ENCODE peak calls at places on chromosome 22, in seven cellular contexts. I, M, U, S, K, L and D are unnamed samples.

GRCh38 chr22:44098966-44099530 is 74.9 kb downstream of the PARVB start:
- DNase-seq in I (no peak), M (no peak), U (no peak), S (no peak), K (no peak), L (no peak), D (no peak)

GRCh38 chr22:47783433-47784366 is 1021.2 kb downstream of the TBC1D22A start:
- DNase-seq in I (no peak), M (no peak), U (no peak), S (peak), K (no peak), L (no peak), D (no peak)

GRCh38 chr22:36467946-36468345 is 13.5 kb downstream of the TXN2 start:
- DNase-seq in I (peak), M (no peak), U (peak), S (no peak), K (peak), L (no peak), D (no peak)

GRCh38 chr22:19875061-19875530 is 20.4 kb upstream of the GNB1L start:
- DNase-seq in I (no peak), M (no peak), U (no peak), S (peak), K (no peak), L (peak), D (peak)

GRCh38 chr22:17746916-17747315 is 27.4 kb downstream of the BID start:
- DNase-seq in I (no peak), M (no peak), U (no peak), S (no peak), K (no peak), L (no peak), D (no peak)

GRCh38 chr22:25492950-25493790 is 71.3 kb upstream of the GRK3 start:
- DNase-seq in I (no peak), M (peak), U (no peak), S (no peak), K (no peak), L (peak), D (peak)

GRCh38 chr22:23820748-23821211 is 18.0 kb downstream of the DERL3 start:
- DNase-seq in I (no peak), M (no peak), U (no peak), S (no peak), K (no peak), L (no peak), D (no peak)

GRCh38 chr22:49326558-49326957 is 501.1 kb downstream of the BRD1 start:
- DNase-seq in I (no peak), M (no peak), U (peak), S (no peak), K (no peak), L (no peak), D (no peak)

GRCh38 chr22:48660795-48661740 is 1166.6 kb downstream of the BRD1 start:
- DNase-seq in I (no peak), M (no peak), U (no peak), S (no peak), K (no peak), L (no peak), D (no peak)

GRCh38 chr22:47686594-47687363 is 924.3 kb downstream of the TBC1D22A start:
- DNase-seq in I (no peak), M (no peak), U (no peak), S (no peak), K (no peak), L (no peak), D (no peak)

GRCh38 chr22:46649176-46650077 is 29.2 kb downstream of the GRAMD4 start:
- DNase-seq in I (no peak), M (no peak), U (no peak), S (no peak), K (peak), L (no peak), D (no peak)

GRCh38 chr22:19834599-19834998 is 20.1 kb downstream of the GNB1L start:
- DNase-seq in I (no peak), M (no peak), U (no peak), S (no peak), K (no peak), L (no peak), D (no peak)

GRCh38 chr22:35642305-35642741 is 5.9 kb upstream of the APOL6 start:
- DNase-seq in I (no peak), M (no peak), U (no peak), S (no peak), K (peak), L (no peak), D (no peak)

GRCh38 chr22:19125011-19125410 is 2.8 kb upstream of the DGCR2 start:
- DNase-seq in I (no peak), M (no peak), U (no peak), S (no peak), K (no peak), L (no peak), D (no peak)

GRCh38 chr22:35349704-35350538 is 31.0 kb upstream of the HMOX1 start:
- DNase-seq in I (no peak), M (no peak), U (peak), S (no peak), K (no peak), L (no peak), D (peak)

GRCh38 chr22:31970490-31971444 is 26.4 kb downstream of the YWHAH start:
- DNase-seq in I (peak), M (peak), U (peak), S (peak), K (peak), L (peak), D (peak)

GRCh38 chr22:40636380-40637180 is at the start of gene MRTFA:
- DNase-seq in I (peak), M (peak), U (peak), S (peak), K (peak), L (peak), D (peak)
- TF ChIP-seq CTCF in I (no peak), M (no peak), U (no peak), S (no peak), K (no peak), L (no peak), D (no peak)

DNA sequence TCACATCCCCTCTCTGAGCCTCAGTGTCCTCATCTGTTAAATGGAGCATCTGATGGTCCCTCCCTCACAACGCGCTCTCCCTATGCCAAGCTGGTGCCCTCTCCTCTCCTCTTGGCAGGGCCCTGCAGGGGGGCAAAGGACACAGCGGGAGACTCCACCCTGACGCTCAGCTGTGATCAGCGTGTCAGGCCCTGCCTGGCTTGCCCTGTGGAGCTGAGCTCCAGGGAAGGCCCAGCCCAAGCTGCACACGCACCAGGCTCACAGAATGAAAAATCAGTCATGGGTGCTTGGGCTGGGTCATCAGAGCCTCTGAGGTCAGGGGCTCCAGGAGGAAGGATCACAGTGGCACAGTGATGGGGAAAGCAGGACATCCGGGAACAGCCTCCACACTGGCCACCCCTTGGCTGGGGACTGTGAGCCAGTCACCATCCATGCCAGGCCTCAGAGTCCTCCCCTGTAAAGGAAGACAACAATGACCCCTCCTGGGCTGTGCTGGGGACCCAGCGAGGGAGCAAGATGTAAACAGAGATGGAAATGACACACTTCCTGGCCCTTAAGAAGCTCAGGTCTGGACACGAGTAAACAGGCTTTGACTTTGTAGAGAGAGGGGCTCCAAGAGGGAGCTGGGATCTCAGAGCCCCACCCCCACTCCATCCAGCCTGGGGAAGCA is 36.6 kb downstream of the RPL3 start:
- DNase-seq in I (no peak), M (no peak), U (peak), S (no peak), K (peak), L (no peak), D (no peak)
- TF ChIP-seq CTCF in I (no peak), M (no peak), U (no peak), S (no peak), K (no peak), L (no peak), D (no peak)

GRCh38 chr22:40432167-40432566 is 61.8 kb downstream of the SGSM3 start:
- DNase-seq in I (no peak), M (no peak), U (no peak), S (no peak), K (no peak), L (no peak), D (no peak)

GRCh38 chr22:40434745-40435144 is 64.4 kb downstream of the SGSM3 start:
- DNase-seq in I (no peak), M (no peak), U (no peak), S (no peak), K (no peak), L (no peak), D (no peak)

GRCh38 chr22:40431021-40431420 is 60.6 kb downstream of the SGSM3 start:
- DNase-seq in I (no peak), M (no peak), U (no peak), S (no peak), K (no peak), L (no peak), D (no peak)

GRCh38 chr22:40434101-40434500 is 63.7 kb downstream of the SGSM3 start:
- DNase-seq in I (no peak), M (no peak), U (no peak), S (no peak), K (no peak), L (no peak), D (no peak)

GRCh38 chr22:40432625-40433024 is 62.2 kb downstream of the SGSM3 start:
- DNase-seq in I (no peak), M (no peak), U (no peak), S (no peak), K (no peak), L (no peak), D (no peak)
- TF ChIP-seq CTCF in I (no peak), M (no peak), U (no peak), S (no peak), K (no peak), L (no peak), D (no peak)

DNA sequence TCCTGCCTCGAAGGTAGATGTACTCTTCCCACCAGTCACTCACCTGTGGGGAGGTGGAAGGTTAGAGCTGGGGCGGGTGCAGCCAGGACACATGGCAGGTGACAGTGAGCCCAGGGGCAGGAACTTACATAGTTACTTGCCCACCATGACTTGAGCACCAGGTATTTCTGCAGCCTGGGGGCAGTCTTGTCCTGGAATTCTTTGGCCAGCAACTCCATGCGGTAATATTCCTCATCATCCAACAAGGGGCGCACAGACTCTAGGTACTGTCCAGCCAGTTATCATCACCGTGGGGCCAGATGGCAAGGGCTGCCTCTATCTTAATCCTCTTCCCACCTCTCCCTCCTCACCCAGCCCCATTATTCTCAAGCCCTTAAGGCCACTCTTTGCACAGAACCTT is 2.2 kb downstream of the CPT1B start:
- DNase-seq in I (peak), M (peak), U (no peak), S (peak), K (peak), L (peak), D (peak)
- TF ChIP-seq CTCF in I (no peak), M (peak), U (no peak), S (peak), K (peak), L (no peak), D (peak)

DNA sequence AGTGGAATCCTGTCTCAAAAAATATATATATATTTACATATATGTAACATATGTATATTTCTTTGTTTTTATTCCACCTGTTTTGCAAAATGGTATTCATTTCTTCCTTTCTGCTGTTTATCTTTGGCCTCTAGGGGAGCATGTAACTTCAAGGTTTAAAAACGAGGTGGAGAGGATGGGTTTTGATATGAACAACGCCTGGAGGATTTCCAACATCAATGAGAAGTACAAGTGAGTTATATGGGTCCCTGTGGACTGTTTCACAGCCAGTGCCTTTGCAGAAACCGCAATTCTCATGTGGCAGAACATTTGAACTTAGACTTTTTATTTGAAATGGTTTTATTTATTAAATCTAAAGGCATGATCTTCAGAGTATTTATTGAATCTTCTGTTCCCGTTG is 81.6 kb upstream of the HORMAD2 start:
- DNase-seq in I (no peak), M (no peak), U (no peak), S (no peak), K (peak), L (no peak), D (no peak)
- TF ChIP-seq CTCF in I (no peak), M (no peak), U (no peak), S (peak), K (peak), L (peak), D (no peak)